ENCODE peak calls at places on chromosomes 12 and 14, in ten cellular contexts. O is upper lobe of right lung; I is left lung; G is CD8-positive, alpha-beta T cell; B is psoas muscle; L is effector memory CD4-positive, alpha-beta T cell; S is ovary; W is heart right ventricle; P is MM.1S; M is hepatocyte. E is an unnamed sample. For H3K4me1, the result is how much of the 10 kb centered on the place peaks cover.

GRCh38 chr14:28785096-28785952 is 18.7 kb downstream of the FOXG1 start:
- DNase-seq in O (no peak), I (no peak), G (no peak), B (peak), L (no peak), S (no peak), W (no peak), P (no peak), M (peak), E (no peak)

GRCh38 chr14:24392327-24393098 is 6.3 kb upstream of the NYNRIN start:
- DNase-seq in O (no peak), I (no peak), G (no peak), B (no peak), L (no peak), S (no peak), W (no peak), P (no peak), M (peak), E (no peak)

GRCh38 chr12:12333980-12334709 is 15.9 kb downstream of the MANSC1 start:
- DNase-seq in O (peak), I (peak), G (peak), B (peak), L (peak), S (peak), W (peak), P (peak), M (peak), E (peak)

GRCh38 chr14:101220921-101221510 is 317.5 kb upstream of the RTL1 start:
- DNase-seq in O (no peak), I (no peak), G (no peak), B (no peak), L (no peak), S (no peak), W (no peak), P (no peak), M (no peak), E (no peak)

GRCh38 chr12:111063296-111064026 is 143.1 kb upstream of the MYL2 start:
- DNase-seq in O (peak), I (no peak), G (no peak), B (no peak), L (no peak), S (no peak), W (no peak), P (no peak), M (no peak), E (no peak)

GRCh38 chr12:6312529-6313325 is 2.2 kb downstream of the PLEKHG6 start:
- DNase-seq in O (peak), I (no peak), G (no peak), B (no peak), L (no peak), S (no peak), W (no peak), P (peak), M (peak), E (peak)

GRCh38 chr14:104893435-104894207 is 28.6 kb downstream of the CEP170B start:
- DNase-seq in O (peak), I (peak), G (no peak), B (peak), L (no peak), S (peak), W (no peak), P (peak), M (peak), E (peak)

GRCh38 chr12:108232565-108232964 is 103.5 kb downstream of the WSCD2 start:
- DNase-seq in O (no peak), I (no peak), G (no peak), B (no peak), L (no peak), S (no peak), W (no peak), P (no peak), M (no peak), E (no peak)

GRCh38 chr12:6375269-6376078 is at the start of gene SCNN1A:
- DNase-seq in O (peak), I (peak), G (no peak), B (no peak), L (no peak), S (peak), W (no peak), P (no peak), M (peak), E (no peak)

GRCh38 chr14:62745496-62745895 is 299.8 kb downstream of the KCNH5 start:
- DNase-seq in O (no peak), I (no peak), G (no peak), B (no peak), L (no peak), S (no peak), W (no peak), P (no peak), M (no peak), E (no peak)

GRCh38 chr12:120234643-120235368 is 30.7 kb downstream of the PXN start:
- DNase-seq in O (peak), I (peak), G (no peak), B (peak), L (no peak), S (peak), W (peak), P (no peak), M (peak), E (peak)

GRCh38 chr12:47825239-47825639 is 5.5 kb upstream of the HDAC7 start:
- DNase-seq in O (peak), I (peak), G (no peak), B (peak), L (no peak), S (peak), W (peak), P (no peak), M (no peak), E (no peak)

GRCh38 chr12:110224379-110225304 is 56.4 kb upstream of the ATP2A2 start:
- DNase-seq in O (no peak), I (no peak), G (no peak), B (no peak), L (no peak), S (peak), W (no peak), P (peak), M (peak), E (peak)

GRCh38 chr14:31382221-31382620 is 38.1 kb downstream of the HEATR5A start:
- DNase-seq in O (no peak), I (no peak), G (no peak), B (no peak), L (no peak), S (no peak), W (no peak), P (no peak), M (no peak), E (no peak)

GRCh38 chr14:105255021-105255507 is 6.7 kb downstream of the BTBD6 start:
- DNase-seq in O (peak), I (peak), G (no peak), B (peak), L (no peak), S (no peak), W (no peak), P (peak), M (no peak), E (no peak)

GRCh38 chr12:100404769-100405407 is 48.0 kb downstream of the SLC17A8 start:
- DNase-seq in O (no peak), I (no peak), G (no peak), B (no peak), L (no peak), S (no peak), W (no peak), P (peak), M (peak), E (peak)

GRCh38 chr12:73361156-73361866 is 1089.1 kb downstream of the TRHDE start:
- DNase-seq in O (no peak), I (no peak), G (no peak), B (no peak), L (no peak), S (no peak), W (no peak), P (no peak), M (no peak), E (no peak)

GRCh38 chr12:14868916-14869315 is 16.7 kb downstream of the MGP start:
- DNase-seq in O (no peak), I (no peak), G (no peak), B (no peak), L (no peak), S (no peak), W (no peak), P (no peak), M (no peak), E (no peak)

GRCh38 chr12:108478611-108479010 is 36.5 kb upstream of the FICD start:
- DNase-seq in O (no peak), I (no peak), G (no peak), B (no peak), L (no peak), S (no peak), W (no peak), P (no peak), M (no peak), E (no peak)

GRCh38 chr14:59337151-59337611 is 128.0 kb downstream of the GPR135 start:
- DNase-seq in O (no peak), I (no peak), G (no peak), B (peak), L (no peak), S (peak), W (peak), P (no peak), M (no peak), E (no peak)

GRCh38 chr12:14111230-14111865 is 129.9 kb upstream of the GRIN2B start:
- DNase-seq in O (no peak), I (no peak), G (no peak), B (no peak), L (no peak), S (no peak), W (no peak), P (peak), M (peak), E (peak)

GRCh38 chr12:43835264-43835655 is 621 bp upstream of the TMEM117 start:
- DNase-seq in O (no peak), I (no peak), G (no peak), B (no peak), L (no peak), S (no peak), W (no peak), P (peak), M (no peak), E (no peak)

GRCh38 chr14:90785876-90786450 is 30.3 kb downstream of the TTC7B start:
- DNase-seq in O (no peak), I (no peak), G (no peak), B (no peak), L (no peak), S (no peak), W (no peak), P (no peak), M (no peak), E (no peak)

GRCh38 chr12:90839340-90839739 is 115.6 kb downstream of the CCER1 start:
- DNase-seq in O (no peak), I (no peak), G (no peak), B (no peak), L (no peak), S (no peak), W (no peak), P (no peak), M (no peak), E (no peak)

GRCh38 chr12:131220007-131220685 is 266.4 kb downstream of the ADGRD1 start:
- DNase-seq in O (no peak), I (no peak), G (no peak), B (no peak), L (no peak), S (no peak), W (no peak), P (no peak), M (no peak), E (no peak)

GRCh38 chr14:73937012-73937411 is 12.9 kb downstream of the FAM161B start:
- DNase-seq in O (no peak), I (no peak), G (no peak), B (no peak), L (no peak), S (no peak), W (no peak), P (no peak), M (no peak), E (no peak)

DNA sequence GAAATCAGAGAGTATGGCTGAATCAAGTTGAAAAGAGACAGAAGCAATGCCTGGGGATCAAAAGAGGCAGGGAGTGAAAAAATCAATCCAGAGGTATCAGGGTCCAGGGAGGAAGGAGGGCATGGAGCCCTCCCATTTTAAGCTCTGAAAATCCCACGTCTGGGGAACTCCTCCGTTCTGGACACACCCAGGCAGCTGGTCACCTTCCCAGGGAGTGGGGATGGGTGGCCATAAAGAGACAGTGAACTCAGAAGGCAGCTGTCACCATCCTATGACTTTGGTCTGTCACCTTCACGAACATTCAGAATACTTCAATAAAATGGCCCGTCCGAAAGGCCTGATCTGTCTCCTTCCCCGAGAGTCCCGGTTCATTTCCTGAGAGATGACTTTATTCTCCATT is 71.6 kb downstream of the MAP1LC3B2 start:
- DNase-seq in O (no peak), I (no peak), G (no peak), B (no peak), L (no peak), S (no peak), W (no peak), P (no peak), M (no peak), E (no peak)
- H3K4me3 ChIP-seq in O (no peak), I (no peak), G (no peak), B (no peak), L (no peak), S (no peak), W (no peak), P (no peak), M (no peak), E (no peak)

DNA sequence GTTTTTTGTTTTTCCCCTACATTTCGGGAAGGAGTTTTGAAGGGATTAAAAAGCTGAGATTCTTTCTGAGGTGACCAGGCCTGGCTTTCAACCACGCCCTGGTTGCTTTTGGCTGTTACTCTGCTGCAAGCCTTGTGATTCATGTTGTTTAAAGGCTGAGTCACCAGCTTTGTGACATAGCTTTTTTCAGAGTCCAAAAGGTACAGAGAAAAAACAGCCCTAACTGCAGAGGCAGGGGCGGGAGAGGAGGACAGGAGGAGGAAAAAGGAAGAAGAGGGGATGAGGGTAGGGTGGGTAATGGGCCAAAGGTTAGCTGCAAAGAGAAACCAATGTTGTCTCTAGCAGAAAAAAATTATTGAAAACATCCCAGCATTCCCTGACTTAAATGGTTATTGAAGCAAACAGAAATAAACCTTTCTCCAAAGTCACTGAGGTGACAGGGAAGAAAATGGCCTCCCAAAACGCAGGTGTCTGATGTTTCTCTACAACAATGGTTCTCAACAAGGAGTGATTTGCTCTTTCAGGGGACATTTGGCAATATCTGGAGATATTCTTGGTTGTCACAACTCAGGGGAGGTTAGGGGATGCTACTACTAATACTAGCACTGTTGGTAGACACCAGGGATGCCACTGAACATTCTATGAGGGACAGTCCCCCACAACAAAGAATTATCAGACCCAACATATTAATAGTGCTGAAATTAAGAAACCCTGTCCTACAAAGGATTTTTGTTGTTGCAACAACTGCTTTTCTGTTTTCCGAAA is 2.1 kb upstream of the UBC start:
- DNase-seq in O (no peak), I (no peak), G (no peak), B (peak), L (no peak), S (peak), W (no peak), P (peak), M (peak), E (no peak)
- H3K4me1 ChIP-seq in O (half or more), I (half or more), G (half or more), B (under half), L (half or more), S (under half), W (under half), P (under half), M (under half), E (under half)

GRCh38 chr14:69658664-69659261 is 47.4 kb downstream of the SUSD6 start:
- DNase-seq in O (no peak), I (no peak), G (no peak), B (no peak), L (no peak), S (no peak), W (no peak), P (no peak), M (peak), E (no peak)
- H3K4me3 ChIP-seq in O (no peak), I (no peak), G (no peak), B (no peak), L (no peak), S (no peak), W (no peak), P (no peak), M (no peak), E (no peak)

DNA sequence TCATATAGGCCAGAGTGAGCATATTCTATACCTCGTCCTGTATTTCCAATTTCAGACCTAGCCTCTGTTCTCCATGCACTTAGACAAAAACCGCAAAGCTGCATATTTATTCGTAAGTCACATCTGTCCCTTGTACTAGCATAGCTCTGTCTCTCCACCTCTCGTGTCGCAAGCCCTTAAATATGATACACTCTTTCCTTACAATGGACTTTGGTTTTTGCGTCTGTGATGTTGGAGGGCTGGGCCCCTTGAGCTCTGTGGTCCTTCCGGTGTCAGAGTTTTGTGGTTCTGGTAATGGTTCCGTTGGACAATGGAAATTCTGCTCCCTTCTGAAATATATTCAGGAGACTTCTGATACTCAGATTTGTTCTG is 11.3 kb downstream of the PRKCH start:
- DNase-seq in O (no peak), I (no peak), G (no peak), B (no peak), L (no peak), S (no peak), W (no peak), P (no peak), M (no peak), E (no peak)
- H3K4me1 ChIP-seq in O (under half), I (under half), G (half or more), B (under half), L (half or more), S (under half), W (under half), P (under half), M (under half), E (under half)

GRCh38 chr12:121278450-121279375 is 17.8 kb downstream of the CAMKK2 start:
- DNase-seq in O (no peak), I (peak), G (no peak), B (peak), L (no peak), S (no peak), W (peak), P (no peak), M (no peak), E (peak)
- H3K4me3 ChIP-seq in O (no peak), I (no peak), G (no peak), B (peak), L (no peak), S (no peak), W (no peak), P (no peak), M (no peak), E (no peak)

DNA sequence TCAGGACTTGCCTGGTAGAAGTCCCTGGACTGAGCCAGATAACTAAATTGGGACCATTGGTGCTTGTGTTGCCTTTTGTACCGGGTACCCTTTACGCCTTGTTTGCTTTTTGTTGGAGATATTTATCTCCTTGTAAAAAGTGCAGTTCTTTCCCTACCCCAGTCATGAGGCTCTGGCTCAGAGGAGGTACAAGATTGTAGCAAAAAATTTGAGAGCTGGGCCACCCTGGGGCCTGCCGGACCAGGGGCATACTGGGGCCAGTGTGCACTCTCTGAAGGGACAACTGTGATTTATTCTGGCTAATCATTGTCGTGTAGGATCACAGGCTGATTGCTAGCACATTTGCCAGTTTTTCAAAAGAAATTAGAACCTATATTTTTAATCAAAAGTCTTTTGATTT is 13.2 kb downstream of the TPCN1 start:
- DNase-seq in O (no peak), I (no peak), G (no peak), B (no peak), L (no peak), S (no peak), W (no peak), P (no peak), M (no peak), E (no peak)
- H3K4me1 ChIP-seq in O (under half), I (half or more), G (under half), B (half or more), L (under half), S (under half), W (half or more), P (under half), M (under half), E (under half)

GRCh38 chr14:30088620-30089019 is 161.0 kb upstream of the PRKD1 start:
- DNase-seq in O (no peak), I (no peak), G (no peak), B (no peak), L (no peak), S (no peak), W (no peak), P (no peak), M (no peak), E (no peak)

DNA sequence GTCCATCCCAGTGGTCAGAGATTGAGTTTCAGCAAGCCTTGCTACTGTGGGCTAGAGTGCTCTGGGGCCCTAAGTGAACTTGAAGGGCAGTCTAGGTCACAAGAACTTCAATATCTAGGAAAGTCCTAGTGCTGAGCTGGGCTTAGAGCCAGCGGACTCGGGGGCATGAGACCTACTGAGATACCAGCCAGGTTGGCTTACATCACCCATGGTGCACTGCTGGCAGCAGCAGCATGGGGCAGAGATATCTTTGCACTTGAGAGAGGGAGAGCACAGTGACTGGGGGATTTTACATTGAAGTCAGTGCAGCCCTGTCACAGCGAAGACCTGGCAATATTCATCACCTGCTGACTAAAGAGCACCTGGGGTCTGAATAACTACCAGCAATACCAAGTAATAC is 158.3 kb upstream of the PRKD1 start:
- DNase-seq in O (no peak), I (no peak), G (no peak), B (no peak), L (no peak), S (no peak), W (peak), P (no peak), M (no peak), E (no peak)
- H3K4me3 ChIP-seq in O (no peak), I (no peak), G (no peak), B (no peak), L (no peak), S (no peak), W (no peak), P (no peak), M (no peak), E (no peak)

DNA sequence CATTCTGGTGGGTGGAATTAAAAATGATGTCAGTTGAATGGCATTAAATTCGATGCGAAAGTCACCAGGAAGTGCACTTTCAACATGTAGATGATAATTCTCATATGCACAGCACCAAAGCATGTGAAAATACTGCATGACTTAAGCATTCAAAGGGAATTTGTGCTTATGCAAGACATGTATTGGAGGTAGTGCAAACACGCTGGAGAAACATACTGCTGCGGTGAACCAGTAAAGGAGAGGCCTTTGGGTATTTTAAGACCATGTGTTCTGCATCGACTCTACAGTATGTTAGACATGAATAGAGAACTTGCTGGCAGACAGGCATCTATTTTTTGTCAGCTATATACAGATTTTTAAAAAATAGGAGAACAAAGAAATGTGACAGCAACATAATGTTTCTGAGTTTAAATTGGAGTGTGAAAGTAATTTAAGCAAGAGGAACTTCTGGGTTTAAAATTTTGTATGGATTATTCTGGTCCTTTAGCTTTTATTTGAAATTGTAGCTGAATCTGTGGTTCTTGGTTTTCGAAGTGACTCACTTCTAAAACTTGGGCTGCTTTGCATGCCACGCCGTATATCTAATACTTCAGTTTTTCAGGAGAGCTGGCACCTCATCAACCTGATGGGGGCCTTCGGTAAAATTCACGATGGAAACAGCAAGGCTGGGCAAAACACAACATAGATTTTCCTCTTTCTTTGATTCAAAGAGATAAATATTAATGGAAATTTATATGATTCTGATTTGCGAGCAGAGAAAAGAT is 408.7 kb downstream of the APAF1 start:
- DNase-seq in O (no peak), I (no peak), G (no peak), B (no peak), L (no peak), S (no peak), W (no peak), P (no peak), M (no peak), E (no peak)
- H3K4me1 ChIP-seq in O (under half), I (under half), G (under half), B (under half), L (under half), S (under half), W (under half), P (under half), M (under half), E (under half)